ENCODE peak calls at places on chromosomes 11 and 22, in five cellular contexts. U is NCI-H524 treated with DMSO at 0.1 percent for 48 hours, D is HFFc6, O is ureter, T is ELR. P is an unnamed sample.

GRCh38 chr11:31657091-31657490 is 147.5 kb downstream of the ELP4 start:
- DNase-seq in T (peak), D (no peak), U (no peak), O (no peak), P (no peak)

GRCh38 chr11:68200639-68201038 is 12.5 kb downstream of the KMT5B start:
- DNase-seq in D (peak), U (no peak), O (peak), T (peak), P (peak)

GRCh38 chr11:111878385-111878765 is 590 bp downstream of the FDXACB1 start:
- DNase-seq in O (no peak), T (no peak), U (no peak), D (peak), P (peak)

GRCh38 chr11:65355013-65355775 is 643 bp downstream of the TIGD3 start:
- DNase-seq in T (peak), D (no peak), O (no peak), U (no peak), P (no peak)

GRCh38 chr11:61752117-61752924 is at the start of gene MYRF:
- DNase-seq in T (peak), O (no peak), D (peak), U (no peak), P (no peak)

GRCh38 chr11:78460468-78460867 is 42.8 kb upstream of the GAB2 start:
- DNase-seq in O (no peak), T (peak), D (peak), U (no peak), P (peak)

GRCh38 chr22:39490135-39490798 is 11.8 kb upstream of the MIEF1 start:
- DNase-seq in T (peak), O (peak), D (peak), U (peak), P (peak)

GRCh38 chr11:16977136-16978020 is 36.8 kb downstream of the PLEKHA7 start:
- DNase-seq in D (no peak), U (no peak), O (no peak), T (no peak), P (no peak)

GRCh38 chr11:3944198-3944597 is 88.7 kb downstream of the STIM1 start:
- DNase-seq in D (peak), O (no peak), T (no peak), U (no peak), P (peak)

GRCh38 chr11:82889133-82890001 is 10.9 kb downstream of the PRCP start:
- DNase-seq in T (no peak), D (no peak), O (no peak), U (no peak), P (no peak)

GRCh38 chr22:19346677-19347265 is 55.3 kb upstream of the CLTCL1 start:
- DNase-seq in O (no peak), T (no peak), U (no peak), D (no peak), P (no peak)

GRCh38 chr11:13033760-13034533 is 24.8 kb downstream of the RASSF10 start:
- DNase-seq in D (no peak), O (no peak), U (no peak), T (no peak), P (no peak)

GRCh38 chr11:5037926-5038325 is 8.4 kb upstream of the OR52J3 start:
- DNase-seq in O (no peak), T (no peak), D (no peak), U (no peak), P (no peak)

GRCh38 chr22:43829904-43830851 is 18.1 kb upstream of the EFCAB6 start:
- DNase-seq in O (no peak), D (no peak), T (no peak), U (no peak), P (peak)